ENCODE peak calls at places on chromosome 17, in six cellular contexts. One of them, this sample, is unnamed.

GRCh38 chr17:51739245-51739886 is 419.1 kb downstream of the CA10 start:
- DNase-seq in uterus: no peak
- DNase-seq in GM12878: no peak
- DNase-seq in neuronal stem cell: no peak
- DNase-seq in neural progenitor cell: no peak
- DNase-seq in PC-3: peak; percentile 28
- DNase-seq in this sample: no peak

GRCh38 chr17:3729881-3730280 is 6.2 kb downstream of the HASPIN start:
- DNase-seq in uterus: no peak
- DNase-seq in GM12878: no peak
- DNase-seq in neuronal stem cell: no peak
- DNase-seq in neural progenitor cell: no peak
- DNase-seq in PC-3: no peak
- DNase-seq in this sample: no peak

GRCh38 chr17:21282231-21282630 is 2.3 kb upstream of the MAP2K3 start:
- DNase-seq in uterus: peak; percentile 65
- DNase-seq in GM12878: no peak
- DNase-seq in neuronal stem cell: no peak
- DNase-seq in neural progenitor cell: no peak
- DNase-seq in PC-3: peak; percentile 95
- DNase-seq in this sample: peak; percentile 94

GRCh38 chr17:7992516-7992915 is 9.9 kb upstream of the GUCY2D start:
- DNase-seq in uterus: no peak
- DNase-seq in GM12878: no peak
- DNase-seq in neuronal stem cell: no peak
- DNase-seq in neural progenitor cell: no peak
- DNase-seq in PC-3: peak; percentile 77
- DNase-seq in this sample: no peak

GRCh38 chr17:35086164-35086563 is 22.7 kb upstream of the RFFL start:
- DNase-seq in uterus: no peak
- DNase-seq in GM12878: no peak
- DNase-seq in neuronal stem cell: no peak
- DNase-seq in neural progenitor cell: no peak
- DNase-seq in PC-3: no peak
- DNase-seq in this sample: no peak

GRCh38 chr17:7881655-7882054 is 6.9 kb upstream of the CHD3 start:
- DNase-seq in uterus: no peak
- DNase-seq in GM12878: no peak
- DNase-seq in neuronal stem cell: no peak
- DNase-seq in neural progenitor cell: no peak
- DNase-seq in PC-3: no peak
- DNase-seq in this sample: no peak

GRCh38 chr17:67392111-67392510 is 15.0 kb downstream of the PITPNC1 start:
- DNase-seq in uterus: no peak
- DNase-seq in GM12878: no peak
- DNase-seq in neuronal stem cell: no peak
- DNase-seq in neural progenitor cell: no peak
- DNase-seq in PC-3: no peak
- DNase-seq in this sample: no peak

GRCh38 chr17:3836551-3836950 is 9.5 kb downstream of the NCBP3 start:
- DNase-seq in uterus: no peak
- DNase-seq in GM12878: no peak
- DNase-seq in neuronal stem cell: no peak
- DNase-seq in neural progenitor cell: no peak
- DNase-seq in PC-3: no peak
- DNase-seq in this sample: no peak

GRCh38 chr17:59454633-59455105 is 110.7 kb upstream of the DHX40 start:
- DNase-seq in uterus: no peak
- DNase-seq in GM12878: no peak
- DNase-seq in neuronal stem cell: no peak
- DNase-seq in neural progenitor cell: no peak
- DNase-seq in PC-3: peak; percentile 35
- DNase-seq in this sample: no peak

GRCh38 chr17:27489045-27489715 is 32.9 kb downstream of the KSR1 start:
- DNase-seq in uterus: peak; percentile 61
- DNase-seq in GM12878: no peak
- DNase-seq in neuronal stem cell: no peak
- DNase-seq in neural progenitor cell: no peak
- DNase-seq in PC-3: peak; percentile 27
- DNase-seq in this sample: peak; percentile 84

GRCh38 chr17:56173958-56174357 is 20.7 kb downstream of the ANKFN1 start:
- DNase-seq in uterus: no peak
- DNase-seq in GM12878: no peak
- DNase-seq in neuronal stem cell: no peak
- DNase-seq in neural progenitor cell: no peak
- DNase-seq in PC-3: no peak
- DNase-seq in this sample: no peak

GRCh38 chr17:57954421-57955182 is 610 bp downstream of the CUEDC1 start:
- DNase-seq in uterus: peak; percentile 83
- DNase-seq in GM12878: no peak
- DNase-seq in neuronal stem cell: peak; percentile 62
- DNase-seq in neural progenitor cell: peak; percentile 78
- DNase-seq in PC-3: peak; percentile 76
- DNase-seq in this sample: peak; percentile 91

GRCh38 chr17:70078549-70078948 is 3.5 kb downstream of the KCNJ16 start:
- DNase-seq in uterus: no peak
- DNase-seq in GM12878: no peak
- DNase-seq in neuronal stem cell: no peak
- DNase-seq in neural progenitor cell: no peak
- DNase-seq in PC-3: no peak
- DNase-seq in this sample: no peak

GRCh38 chr17:47363171-47363570 is 39.4 kb downstream of the EFCAB13 start:
- DNase-seq in uterus: no peak
- DNase-seq in GM12878: no peak
- DNase-seq in neuronal stem cell: no peak
- DNase-seq in neural progenitor cell: no peak
- DNase-seq in PC-3: no peak
- DNase-seq in this sample: no peak

GRCh38 chr17:47698749-47699535 is 5.0 kb downstream of the TBKBP1 start:
- DNase-seq in uterus: peak; percentile 61
- DNase-seq in GM12878: no peak
- DNase-seq in neuronal stem cell: peak; percentile 54
- DNase-seq in neural progenitor cell: peak; percentile 75
- DNase-seq in PC-3: peak; percentile 75
- DNase-seq in this sample: no peak

GRCh38 chr17:69539274-69539673 is 124.8 kb downstream of the MAP2K6 start:
- DNase-seq in uterus: no peak
- DNase-seq in GM12878: no peak
- DNase-seq in neuronal stem cell: no peak
- DNase-seq in neural progenitor cell: no peak
- DNase-seq in PC-3: no peak
- DNase-seq in this sample: no peak

GRCh38 chr17:57519199-57519598 is 225.9 kb downstream of the CCDC182 start:
- DNase-seq in uterus: no peak
- DNase-seq in GM12878: no peak
- DNase-seq in neuronal stem cell: no peak
- DNase-seq in neural progenitor cell: no peak
- DNase-seq in PC-3: peak; percentile 74
- DNase-seq in this sample: no peak

GRCh38 chr17:64504769-64505319 is 1.2 kb downstream of the DDX5 start:
- DNase-seq in uterus: peak; percentile 22
- DNase-seq in GM12878: no peak
- DNase-seq in neuronal stem cell: no peak
- DNase-seq in neural progenitor cell: no peak
- DNase-seq in PC-3: peak; percentile 31
- DNase-seq in this sample: no peak

GRCh38 chr17:5000237-5000639 is 2.5 kb downstream of the KIF1C start:
- DNase-seq in uterus: peak; percentile 87
- DNase-seq in GM12878: no peak
- DNase-seq in neuronal stem cell: no peak
- DNase-seq in neural progenitor cell: no peak
- DNase-seq in PC-3: no peak
- DNase-seq in this sample: peak; percentile 63

GRCh38 chr17:68329331-68329730 is 38.0 kb downstream of the ARSG start:
- DNase-seq in uterus: no peak
- DNase-seq in GM12878: no peak
- DNase-seq in neuronal stem cell: no peak
- DNase-seq in neural progenitor cell: no peak
- DNase-seq in PC-3: no peak
- DNase-seq in this sample: no peak

GRCh38 chr17:75270218-75270965 is 639 bp downstream of the MIF4GD start:
- DNase-seq in uterus: peak; percentile 60
- DNase-seq in GM12878: no peak
- DNase-seq in neuronal stem cell: peak; percentile 50
- DNase-seq in neural progenitor cell: peak; percentile 78
- DNase-seq in PC-3: peak; percentile 76
- DNase-seq in this sample: peak; percentile 87

GRCh38 chr17:44293509-44294226 is 14.7 kb upstream of the RUNDC3A start:
- DNase-seq in uterus: no peak
- DNase-seq in GM12878: peak; percentile 9
- DNase-seq in neuronal stem cell: no peak
- DNase-seq in neural progenitor cell: no peak
- DNase-seq in PC-3: no peak
- DNase-seq in this sample: no peak

GRCh38 chr17:35117984-35118383 is 1.7 kb downstream of the RAD51D start:
- DNase-seq in uterus: no peak
- DNase-seq in GM12878: peak; percentile 45
- DNase-seq in neuronal stem cell: no peak
- DNase-seq in neural progenitor cell: no peak
- DNase-seq in PC-3: peak; percentile 50
- DNase-seq in this sample: no peak

GRCh38 chr17:40090234-40091111 is 9.9 kb downstream of the NR1D1 start:
- DNase-seq in uterus: peak; percentile 69
- DNase-seq in GM12878: no peak
- DNase-seq in neuronal stem cell: no peak
- DNase-seq in neural progenitor cell: no peak
- DNase-seq in PC-3: no peak
- DNase-seq in this sample: no peak
- H3K27ac ChIP-seq in uterus: peak overlapping the region; percentile 99
- H3K27ac ChIP-seq in GM12878: no peak overlapping the region
- H3K27ac ChIP-seq in neuronal stem cell: no peak overlapping the region
- H3K27ac ChIP-seq in neural progenitor cell: no peak overlapping the region
- H3K27ac ChIP-seq in PC-3: no peak overlapping the region
- H3K27ac ChIP-seq in this sample: peak overlapping the region; percentile 99

GRCh38 chr17:17849863-17850373 is 13.1 kb upstream of the SREBF1 start:
- DNase-seq in uterus: peak; percentile 63
- DNase-seq in GM12878: peak; percentile 32
- DNase-seq in neuronal stem cell: no peak
- DNase-seq in neural progenitor cell: peak; percentile 58
- DNase-seq in PC-3: peak; percentile 25
- DNase-seq in this sample: no peak

GRCh38 chr17:17849147-17849820 is 12.5 kb upstream of the SREBF1 start:
- DNase-seq in uterus: peak; percentile 54
- DNase-seq in GM12878: peak; percentile 55
- DNase-seq in neuronal stem cell: no peak
- DNase-seq in neural progenitor cell: no peak
- DNase-seq in PC-3: no peak
- DNase-seq in this sample: peak; percentile 88

GRCh38 chr17:17847726-17848125 is 10.9 kb upstream of the SREBF1 start:
- DNase-seq in uterus: no peak
- DNase-seq in GM12878: no peak
- DNase-seq in neuronal stem cell: no peak
- DNase-seq in neural progenitor cell: no peak
- DNase-seq in PC-3: no peak
- DNase-seq in this sample: no peak

GRCh38 chr17:17847102-17847501 is 10.3 kb upstream of the SREBF1 start:
- DNase-seq in uterus: no peak
- DNase-seq in GM12878: no peak
- DNase-seq in neuronal stem cell: no peak
- DNase-seq in neural progenitor cell: no peak
- DNase-seq in PC-3: no peak
- DNase-seq in this sample: no peak

GRCh38 chr17:17848311-17848710 is 11.5 kb upstream of the SREBF1 start:
- DNase-seq in uterus: no peak
- DNase-seq in GM12878: no peak
- DNase-seq in neuronal stem cell: no peak
- DNase-seq in neural progenitor cell: no peak
- DNase-seq in PC-3: no peak
- DNase-seq in this sample: no peak
- H3K4me3 ChIP-seq in uterus: no peak overlapping the region
- H3K4me3 ChIP-seq in GM12878: no peak overlapping the region
- H3K4me3 ChIP-seq in neuronal stem cell: no peak overlapping the region
- H3K4me3 ChIP-seq in neural progenitor cell: no peak overlapping the region
- H3K4me3 ChIP-seq in PC-3: no peak overlapping the region
- H3K4me3 ChIP-seq in this sample: no peak overlapping the region

GRCh38 chr17:77200711-77201110 is 59.9 kb downstream of the SEC14L1 start:
- DNase-seq in uterus: no peak
- DNase-seq in GM12878: no peak
- DNase-seq in neuronal stem cell: no peak
- DNase-seq in neural progenitor cell: no peak
- DNase-seq in PC-3: no peak
- DNase-seq in this sample: peak; percentile 59
- H3K36me3 ChIP-seq in uterus: no peaks in the 10 kb centered on the region
- H3K36me3 ChIP-seq in GM12878: peaks cover 22% of the 10 kb centered on the region
- H3K36me3 ChIP-seq in neuronal stem cell: peaks cover 95% of the 10 kb centered on the region
- H3K36me3 ChIP-seq in neural progenitor cell: no peaks in the 10 kb centered on the region
- H3K36me3 ChIP-seq in PC-3: peaks cover 76% of the 10 kb centered on the region
- H3K36me3 ChIP-seq in this sample: peaks cover 90% of the 10 kb centered on the region

DNA sequence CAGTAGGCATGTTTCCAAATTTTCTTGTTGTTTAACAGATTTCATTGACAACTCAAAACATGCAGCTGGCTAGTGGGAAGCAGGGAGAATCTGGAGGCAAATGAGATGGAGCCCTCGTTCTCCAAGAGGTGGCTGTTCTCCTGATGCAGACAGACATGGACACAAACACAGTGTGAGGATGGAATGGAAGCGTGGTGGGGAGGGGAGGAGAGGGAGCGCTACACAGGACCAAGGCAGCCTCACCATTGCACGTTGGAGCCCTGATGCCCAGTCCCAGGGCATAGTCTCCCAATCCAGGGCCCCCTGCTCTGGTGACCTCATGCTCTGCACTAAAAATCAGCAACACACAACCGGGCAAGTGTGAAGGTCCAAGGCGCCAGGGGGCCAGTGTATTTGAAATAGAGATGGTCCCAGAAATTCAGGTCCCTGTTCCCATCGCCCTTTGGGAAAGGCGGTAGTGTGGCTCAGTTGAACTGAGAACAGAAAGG is 31.6 kb downstream of the SMARCE1 start:
- DNase-seq in uterus: no peak
- DNase-seq in GM12878: no peak
- DNase-seq in neuronal stem cell: no peak
- DNase-seq in neural progenitor cell: no peak
- DNase-seq in PC-3: no peak
- DNase-seq in this sample: no peak
- H3K27ac ChIP-seq in uterus: no peak overlapping the region
- H3K27ac ChIP-seq in GM12878: peak overlapping the region; percentile 29
- H3K27ac ChIP-seq in neuronal stem cell: no peak overlapping the region
- H3K27ac ChIP-seq in neural progenitor cell: no peak overlapping the region
- H3K27ac ChIP-seq in PC-3: no peak overlapping the region
- H3K27ac ChIP-seq in this sample: no peak overlapping the region

GRCh38 chr17:42411321-42411820 is 11.7 kb downstream of the CAVIN1 start:
- DNase-seq in uterus: no peak
- DNase-seq in GM12878: no peak
- DNase-seq in neuronal stem cell: no peak
- DNase-seq in neural progenitor cell: no peak
- DNase-seq in PC-3: no peak
- DNase-seq in this sample: no peak

GRCh38 chr17:42411905-42412679 is 11.0 kb downstream of the CAVIN1 start:
- DNase-seq in uterus: no peak
- DNase-seq in GM12878: no peak
- DNase-seq in neuronal stem cell: no peak
- DNase-seq in neural progenitor cell: no peak
- DNase-seq in PC-3: no peak
- DNase-seq in this sample: no peak

GRCh38 chr17:42407289-42407836 is 15.7 kb downstream of the CAVIN1 start:
- DNase-seq in uterus: peak; percentile 72
- DNase-seq in GM12878: no peak
- DNase-seq in neuronal stem cell: no peak
- DNase-seq in neural progenitor cell: peak; percentile 79
- DNase-seq in PC-3: no peak
- DNase-seq in this sample: peak; percentile 73

GRCh38 chr17:42408076-42408475 is 15.0 kb downstream of the CAVIN1 start:
- DNase-seq in uterus: no peak
- DNase-seq in GM12878: no peak
- DNase-seq in neuronal stem cell: no peak
- DNase-seq in neural progenitor cell: no peak
- DNase-seq in PC-3: no peak
- DNase-seq in this sample: no peak

GRCh38 chr17:42409467-42410351 is 13.3 kb downstream of the CAVIN1 start:
- DNase-seq in uterus: peak; percentile 80
- DNase-seq in GM12878: no peak
- DNase-seq in neuronal stem cell: no peak
- DNase-seq in neural progenitor cell: no peak
- DNase-seq in PC-3: no peak
- DNase-seq in this sample: peak; percentile 95
- H3K4me3 ChIP-seq in uterus: no peak overlapping the region
- H3K4me3 ChIP-seq in GM12878: no peak overlapping the region
- H3K4me3 ChIP-seq in neuronal stem cell: no peak overlapping the region
- H3K4me3 ChIP-seq in neural progenitor cell: no peak overlapping the region
- H3K4me3 ChIP-seq in PC-3: no peak overlapping the region
- H3K4me3 ChIP-seq in this sample: no peak overlapping the region